ENCODE peak calls at places on chromosomes 7 and 10, in four cellular contexts. One of them, this sample, is unnamed.

GRCh38 chr10:110006358-110007170 is 1.2 kb upstream of the ADD3 start:
- DNase-seq in HepG2: peak; percentile 21
- DNase-seq in GM12878: no peak
- DNase-seq in fibroblast of lung: peak; percentile 82
- DNase-seq in this sample: peak; percentile 89

GRCh38 chr7:69276011-69276729 is 322.1 kb upstream of the AUTS2 start:
- DNase-seq in HepG2: no peak
- DNase-seq in fibroblast of lung: peak; percentile 58
- DNase-seq in GM12878: no peak
- DNase-seq in this sample: no peak

GRCh38 chr7:148770004-148770403 is 71.3 kb downstream of the CUL1 start:
- DNase-seq in GM12878: no peak
- DNase-seq in fibroblast of lung: no peak
- DNase-seq in HepG2: no peak
- DNase-seq in this sample: no peak

GRCh38 chr7:6385909-6386560 is 61.7 kb downstream of the DAGLB start:
- DNase-seq in fibroblast of lung: no peak
- DNase-seq in GM12878: no peak
- DNase-seq in HepG2: no peak
- DNase-seq in this sample: no peak

GRCh38 chr7:26153823-26154783 is 2.1 kb downstream of the NFE2L3 start:
- DNase-seq in fibroblast of lung: peak; percentile 60
- DNase-seq in HepG2: no peak
- DNase-seq in GM12878: no peak
- DNase-seq in this sample: no peak

GRCh38 chr7:18064242-18064838 is 36.7 kb upstream of the PRPS1L1 start:
- DNase-seq in fibroblast of lung: no peak
- DNase-seq in HepG2: peak; percentile 15
- DNase-seq in GM12878: no peak
- DNase-seq in this sample: peak; percentile 42

GRCh38 chr7:568031-568680 is 48.5 kb upstream of the PDGFA start:
- DNase-seq in HepG2: no peak
- DNase-seq in GM12878: no peak
- DNase-seq in fibroblast of lung: no peak
- DNase-seq in this sample: no peak

GRCh38 chr10:132431537-132432175 is 34.7 kb downstream of the PWWP2B start:
- DNase-seq in GM12878: no peak
- DNase-seq in HepG2: no peak
- DNase-seq in fibroblast of lung: no peak
- DNase-seq in this sample: no peak

GRCh38 chr10:120580651-120581259 is 123.7 kb downstream of the PLPP4 start:
- DNase-seq in HepG2: no peak
- DNase-seq in GM12878: no peak
- DNase-seq in fibroblast of lung: no peak
- DNase-seq in this sample: no peak

GRCh38 chr10:127442220-127442525 is 106.9 kb upstream of the NPS start:
- DNase-seq in GM12878: no peak
- DNase-seq in HepG2: no peak
- DNase-seq in fibroblast of lung: no peak
- DNase-seq in this sample: no peak

GRCh38 chr10:6023661-6024333 is 38.4 kb downstream of the IL2RA start:
- DNase-seq in GM12878: no peak
- DNase-seq in fibroblast of lung: no peak
- DNase-seq in HepG2: no peak
- DNase-seq in this sample: no peak

GRCh38 chr10:110007701-110008517 is at the start of gene ADD3:
- DNase-seq in HepG2: peak; percentile 92
- DNase-seq in GM12878: peak; percentile 48
- DNase-seq in fibroblast of lung: peak; percentile 91
- DNase-seq in this sample: peak; percentile 99

GRCh38 chr7:102119213-102119651 is 167.4 kb upstream of the SH2B2 start:
- DNase-seq in HepG2: peak; percentile 13
- DNase-seq in fibroblast of lung: peak; percentile 37
- DNase-seq in GM12878: no peak
- DNase-seq in this sample: peak; percentile 55

GRCh38 chr7:128876586-128876977 is 13.9 kb downstream of the ATP6V1F start:
- DNase-seq in HepG2: no peak
- DNase-seq in fibroblast of lung: no peak
- DNase-seq in GM12878: no peak
- DNase-seq in this sample: no peak

GRCh38 chr10:73772280-73773151 is 9.3 kb upstream of the CHCHD1 start:
- DNase-seq in HepG2: peak; percentile 41
- DNase-seq in fibroblast of lung: peak; percentile 84
- DNase-seq in GM12878: peak; percentile 48
- DNase-seq in this sample: peak; percentile 89
- TF ChIP-seq CTCF in HepG2: peak; percentile 48
- TF ChIP-seq CTCF in fibroblast of lung: no peak
- TF ChIP-seq CTCF in GM12878: no peak
- TF ChIP-seq CTCF in this sample: peak; percentile 29

GRCh38 chr7:150717821-150718420 is 1.5 kb downstream of the GIMAP1 start:
- DNase-seq in fibroblast of lung: no peak
- DNase-seq in HepG2: no peak
- DNase-seq in GM12878: no peak
- DNase-seq in this sample: no peak
- H3K4me3 ChIP-seq in fibroblast of lung: no peak overlapping the region
- H3K4me3 ChIP-seq in HepG2: no peak overlapping the region
- H3K4me3 ChIP-seq in GM12878: peak overlapping the region; percentile 74
- H3K4me3 ChIP-seq in this sample: no peak overlapping the region

GRCh38 chr10:86361134-86362128 is 5.2 kb downstream of the GRID1 start:
- DNase-seq in HepG2: no peak
- DNase-seq in GM12878: no peak
- DNase-seq in fibroblast of lung: no peak
- DNase-seq in this sample: no peak

GRCh38 chr10:86363833-86364511 is 2.6 kb downstream of the GRID1 start:
- DNase-seq in GM12878: no peak
- DNase-seq in fibroblast of lung: no peak
- DNase-seq in HepG2: no peak
- DNase-seq in this sample: no peak

GRCh38 chr10:86362129-86362527 is 4.5 kb downstream of the GRID1 start:
- DNase-seq in HepG2: no peak
- DNase-seq in GM12878: no peak
- DNase-seq in fibroblast of lung: no peak
- DNase-seq in this sample: no peak

GRCh38 chr10:86363184-86363832 is 3.3 kb downstream of the GRID1 start:
- DNase-seq in fibroblast of lung: no peak
- DNase-seq in GM12878: no peak
- DNase-seq in HepG2: no peak
- DNase-seq in this sample: no peak

GRCh38 chr10:86362566-86363183 is 3.9 kb downstream of the GRID1 start:
- DNase-seq in fibroblast of lung: no peak
- DNase-seq in HepG2: no peak
- DNase-seq in GM12878: no peak
- DNase-seq in this sample: no peak
- TF ChIP-seq EZH2 in fibroblast of lung: no peak
- TF ChIP-seq EZH2 in HepG2: no peak
- TF ChIP-seq EZH2 in GM12878: no peak
- TF ChIP-seq EZH2 in this sample: no peak

GRCh38 chr7:113404245-113404644 is 285.9 kb upstream of the SMIM30 start:
- DNase-seq in fibroblast of lung: no peak
- DNase-seq in GM12878: no peak
- DNase-seq in HepG2: peak; percentile 6
- DNase-seq in this sample: peak; percentile 33
- TF ChIP-seq CTCF in fibroblast of lung: no peak
- TF ChIP-seq CTCF in GM12878: peak; percentile 30
- TF ChIP-seq CTCF in HepG2: peak; percentile 47
- TF ChIP-seq CTCF in this sample: peak; percentile 45

DNA sequence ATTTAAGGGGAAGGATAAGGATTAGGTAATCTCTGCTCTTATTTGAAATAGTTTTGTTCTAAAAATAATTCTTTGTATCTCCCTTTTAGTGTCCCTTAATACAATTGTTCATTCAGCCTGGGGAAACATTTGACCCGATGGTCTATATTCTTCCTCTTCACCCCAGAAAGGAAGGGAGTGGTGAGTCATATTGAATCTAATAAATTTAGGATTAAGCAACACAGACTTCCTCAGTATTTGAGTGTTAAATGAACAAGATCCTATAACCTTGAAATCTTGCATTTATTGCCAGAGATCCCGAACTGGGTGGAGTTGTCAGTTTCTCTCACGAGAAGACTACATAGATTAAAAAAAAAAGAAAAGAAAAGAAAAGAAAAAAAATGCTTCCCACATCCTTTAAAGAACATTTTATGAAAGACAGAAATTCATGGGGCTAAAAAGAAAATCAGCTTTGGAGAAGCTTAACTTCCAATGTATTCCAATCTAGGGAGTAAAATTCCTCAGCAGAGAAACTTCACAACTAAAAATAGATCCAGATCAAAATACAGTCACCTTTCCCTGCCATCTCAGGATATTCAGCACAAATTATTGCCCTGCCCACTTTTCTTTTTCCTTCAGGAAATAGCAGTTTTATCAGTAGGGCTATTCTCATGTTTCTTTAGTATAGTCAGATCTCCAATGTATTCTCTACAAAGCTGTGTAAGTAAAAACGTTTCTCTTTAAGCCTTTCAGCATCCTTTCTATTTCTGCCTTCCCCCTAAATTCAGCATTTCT is 82.2 kb downstream of the SEMA3D start:
- DNase-seq in GM12878: no peak
- DNase-seq in HepG2: no peak
- DNase-seq in fibroblast of lung: peak; percentile 26
- DNase-seq in this sample: peak; percentile 87
- H3K4me3 ChIP-seq in GM12878: no peak overlapping the region
- H3K4me3 ChIP-seq in HepG2: no peak overlapping the region
- H3K4me3 ChIP-seq in fibroblast of lung: no peak overlapping the region
- H3K4me3 ChIP-seq in this sample: peak overlapping the region; percentile 12

This sample was measured in A673.